ENCODE peak calls at places on chromosomes 7 and 10, in ten cellular contexts. One of them, this sample, is unnamed.

GRCh38 chr7:65924193-65924592 is 51.3 kb downstream of the VKORC1L1 start:
- DNase-seq in stimulated activated CD4-positive, alpha-beta T cell treated with anti-CD3 and anti-CD28 coated beads, TNF-alpha, amount 100 ng/mL, for 4 hours: no peak
- DNase-seq in B cell: no peak
- DNase-seq in activated CD4-positive, alpha-beta T cell treated with anti-CD3 and anti-CD28 coated beads, Interleukin-2, amount 10 ng/mL, durations not matched to agents 7 days and 5 days: no peak
- DNase-seq in AG09319: no peak
- DNase-seq in NCI-H1092 treated with DMSO at 0.1 percent for 48 hours: no peak
- DNase-seq in RWPE1: no peak
- DNase-seq in NCI-H510A treated with DMSO at 0.1 percent for 48 hours: no peak
- DNase-seq in left ventricle myocardium inferior: no peak
- DNase-seq in A549: no peak
- DNase-seq in this sample: no peak

GRCh38 chr10:79602953-79603352 is 7.8 kb upstream of the SFTPA1 start:
- DNase-seq in stimulated activated CD4-positive, alpha-beta T cell treated with anti-CD3 and anti-CD28 coated beads, TNF-alpha, amount 100 ng/mL, for 4 hours: no peak
- DNase-seq in B cell: no peak
- DNase-seq in activated CD4-positive, alpha-beta T cell treated with anti-CD3 and anti-CD28 coated beads, Interleukin-2, amount 10 ng/mL, durations not matched to agents 7 days and 5 days: no peak
- DNase-seq in AG09319: no peak
- DNase-seq in NCI-H1092 treated with DMSO at 0.1 percent for 48 hours: no peak
- DNase-seq in RWPE1: no peak
- DNase-seq in NCI-H510A treated with DMSO at 0.1 percent for 48 hours: no peak
- DNase-seq in left ventricle myocardium inferior: no peak
- DNase-seq in A549: no peak
- DNase-seq in this sample: no peak

GRCh38 chr7:100983451-100984187 is 14.3 kb downstream of the MUC12 start:
- DNase-seq in stimulated activated CD4-positive, alpha-beta T cell treated with anti-CD3 and anti-CD28 coated beads, TNF-alpha, amount 100 ng/mL, for 4 hours: no peak
- DNase-seq in B cell: no peak
- DNase-seq in activated CD4-positive, alpha-beta T cell treated with anti-CD3 and anti-CD28 coated beads, Interleukin-2, amount 10 ng/mL, durations not matched to agents 7 days and 5 days: no peak
- DNase-seq in AG09319: no peak
- DNase-seq in NCI-H1092 treated with DMSO at 0.1 percent for 48 hours: no peak
- DNase-seq in RWPE1: peak
- DNase-seq in NCI-H510A treated with DMSO at 0.1 percent for 48 hours: no peak
- DNase-seq in left ventricle myocardium inferior: no peak
- DNase-seq in A549: peak
- DNase-seq in this sample: peak

GRCh38 chr7:30799206-30799975 is 28.2 kb downstream of the MINDY4 start:
- DNase-seq in stimulated activated CD4-positive, alpha-beta T cell treated with anti-CD3 and anti-CD28 coated beads, TNF-alpha, amount 100 ng/mL, for 4 hours: no peak
- DNase-seq in B cell: no peak
- DNase-seq in activated CD4-positive, alpha-beta T cell treated with anti-CD3 and anti-CD28 coated beads, Interleukin-2, amount 10 ng/mL, durations not matched to agents 7 days and 5 days: no peak
- DNase-seq in AG09319: peak
- DNase-seq in NCI-H1092 treated with DMSO at 0.1 percent for 48 hours: no peak
- DNase-seq in RWPE1: peak
- DNase-seq in NCI-H510A treated with DMSO at 0.1 percent for 48 hours: no peak
- DNase-seq in left ventricle myocardium inferior: peak
- DNase-seq in A549: no peak
- DNase-seq in this sample: peak

GRCh38 chr10:101040851-101041250 is 9.8 kb downstream of the SFXN3 start:
- DNase-seq in stimulated activated CD4-positive, alpha-beta T cell treated with anti-CD3 and anti-CD28 coated beads, TNF-alpha, amount 100 ng/mL, for 4 hours: no peak
- DNase-seq in B cell: no peak
- DNase-seq in activated CD4-positive, alpha-beta T cell treated with anti-CD3 and anti-CD28 coated beads, Interleukin-2, amount 10 ng/mL, durations not matched to agents 7 days and 5 days: no peak
- DNase-seq in AG09319: no peak
- DNase-seq in NCI-H1092 treated with DMSO at 0.1 percent for 48 hours: no peak
- DNase-seq in RWPE1: no peak
- DNase-seq in NCI-H510A treated with DMSO at 0.1 percent for 48 hours: no peak
- DNase-seq in left ventricle myocardium inferior: no peak
- DNase-seq in A549: no peak
- DNase-seq in this sample: no peak

GRCh38 chr7:155959894-155960293 is 147.6 kb upstream of the SHH start:
- DNase-seq in stimulated activated CD4-positive, alpha-beta T cell treated with anti-CD3 and anti-CD28 coated beads, TNF-alpha, amount 100 ng/mL, for 4 hours: no peak
- DNase-seq in B cell: no peak
- DNase-seq in activated CD4-positive, alpha-beta T cell treated with anti-CD3 and anti-CD28 coated beads, Interleukin-2, amount 10 ng/mL, durations not matched to agents 7 days and 5 days: no peak
- DNase-seq in AG09319: no peak
- DNase-seq in NCI-H1092 treated with DMSO at 0.1 percent for 48 hours: no peak
- DNase-seq in RWPE1: no peak
- DNase-seq in NCI-H510A treated with DMSO at 0.1 percent for 48 hours: no peak
- DNase-seq in left ventricle myocardium inferior: no peak
- DNase-seq in A549: no peak
- DNase-seq in this sample: no peak

GRCh38 chr10:79127151-79127961 is 58.6 kb downstream of the ZMIZ1 start:
- DNase-seq in stimulated activated CD4-positive, alpha-beta T cell treated with anti-CD3 and anti-CD28 coated beads, TNF-alpha, amount 100 ng/mL, for 4 hours: no peak
- DNase-seq in B cell: no peak
- DNase-seq in activated CD4-positive, alpha-beta T cell treated with anti-CD3 and anti-CD28 coated beads, Interleukin-2, amount 10 ng/mL, durations not matched to agents 7 days and 5 days: no peak
- DNase-seq in AG09319: no peak
- DNase-seq in NCI-H1092 treated with DMSO at 0.1 percent for 48 hours: no peak
- DNase-seq in RWPE1: peak
- DNase-seq in NCI-H510A treated with DMSO at 0.1 percent for 48 hours: peak
- DNase-seq in left ventricle myocardium inferior: peak
- DNase-seq in A549: peak
- DNase-seq in this sample: peak

GRCh38 chr7:41993173-41993867 is 243.7 kb downstream of the GLI3 start:
- DNase-seq in stimulated activated CD4-positive, alpha-beta T cell treated with anti-CD3 and anti-CD28 coated beads, TNF-alpha, amount 100 ng/mL, for 4 hours: no peak
- DNase-seq in B cell: no peak
- DNase-seq in activated CD4-positive, alpha-beta T cell treated with anti-CD3 and anti-CD28 coated beads, Interleukin-2, amount 10 ng/mL, durations not matched to agents 7 days and 5 days: no peak
- DNase-seq in AG09319: no peak
- DNase-seq in NCI-H1092 treated with DMSO at 0.1 percent for 48 hours: no peak
- DNase-seq in RWPE1: no peak
- DNase-seq in NCI-H510A treated with DMSO at 0.1 percent for 48 hours: no peak
- DNase-seq in left ventricle myocardium inferior: no peak
- DNase-seq in A549: no peak
- DNase-seq in this sample: peak

GRCh38 chr10:66778351-66778750 is 147.5 kb upstream of the LRRTM3 start:
- DNase-seq in stimulated activated CD4-positive, alpha-beta T cell treated with anti-CD3 and anti-CD28 coated beads, TNF-alpha, amount 100 ng/mL, for 4 hours: no peak
- DNase-seq in B cell: no peak
- DNase-seq in activated CD4-positive, alpha-beta T cell treated with anti-CD3 and anti-CD28 coated beads, Interleukin-2, amount 10 ng/mL, durations not matched to agents 7 days and 5 days: no peak
- DNase-seq in AG09319: no peak
- DNase-seq in NCI-H1092 treated with DMSO at 0.1 percent for 48 hours: no peak
- DNase-seq in RWPE1: no peak
- DNase-seq in NCI-H510A treated with DMSO at 0.1 percent for 48 hours: no peak
- DNase-seq in left ventricle myocardium inferior: no peak
- DNase-seq in A549: no peak
- DNase-seq in this sample: no peak

GRCh38 chr10:119281581-119282071 is 74.3 kb downstream of the GRK5 start:
- DNase-seq in stimulated activated CD4-positive, alpha-beta T cell treated with anti-CD3 and anti-CD28 coated beads, TNF-alpha, amount 100 ng/mL, for 4 hours: no peak
- DNase-seq in B cell: no peak
- DNase-seq in activated CD4-positive, alpha-beta T cell treated with anti-CD3 and anti-CD28 coated beads, Interleukin-2, amount 10 ng/mL, durations not matched to agents 7 days and 5 days: no peak
- DNase-seq in AG09319: no peak
- DNase-seq in NCI-H1092 treated with DMSO at 0.1 percent for 48 hours: peak
- DNase-seq in RWPE1: no peak
- DNase-seq in NCI-H510A treated with DMSO at 0.1 percent for 48 hours: no peak
- DNase-seq in left ventricle myocardium inferior: peak
- DNase-seq in A549: no peak
- DNase-seq in this sample: no peak

GRCh38 chr7:28473567-28474266 is 61.4 kb downstream of the CREB5 start:
- DNase-seq in stimulated activated CD4-positive, alpha-beta T cell treated with anti-CD3 and anti-CD28 coated beads, TNF-alpha, amount 100 ng/mL, for 4 hours: no peak
- DNase-seq in B cell: no peak
- DNase-seq in activated CD4-positive, alpha-beta T cell treated with anti-CD3 and anti-CD28 coated beads, Interleukin-2, amount 10 ng/mL, durations not matched to agents 7 days and 5 days: no peak
- DNase-seq in AG09319: no peak
- DNase-seq in NCI-H1092 treated with DMSO at 0.1 percent for 48 hours: no peak
- DNase-seq in RWPE1: no peak
- DNase-seq in NCI-H510A treated with DMSO at 0.1 percent for 48 hours: no peak
- DNase-seq in left ventricle myocardium inferior: peak
- DNase-seq in A549: no peak
- DNase-seq in this sample: no peak

GRCh38 chr7:155322530-155322929 is 24.9 kb downstream of the INSIG1 start:
- DNase-seq in stimulated activated CD4-positive, alpha-beta T cell treated with anti-CD3 and anti-CD28 coated beads, TNF-alpha, amount 100 ng/mL, for 4 hours: no peak
- DNase-seq in B cell: no peak
- DNase-seq in activated CD4-positive, alpha-beta T cell treated with anti-CD3 and anti-CD28 coated beads, Interleukin-2, amount 10 ng/mL, durations not matched to agents 7 days and 5 days: no peak
- DNase-seq in AG09319: no peak
- DNase-seq in NCI-H1092 treated with DMSO at 0.1 percent for 48 hours: no peak
- DNase-seq in RWPE1: no peak
- DNase-seq in NCI-H510A treated with DMSO at 0.1 percent for 48 hours: no peak
- DNase-seq in left ventricle myocardium inferior: no peak
- DNase-seq in A549: peak
- DNase-seq in this sample: peak

GRCh38 chr10:62559481-62560206 is 185.5 kb downstream of the ZNF365 start:
- DNase-seq in stimulated activated CD4-positive, alpha-beta T cell treated with anti-CD3 and anti-CD28 coated beads, TNF-alpha, amount 100 ng/mL, for 4 hours: no peak
- DNase-seq in B cell: no peak
- DNase-seq in activated CD4-positive, alpha-beta T cell treated with anti-CD3 and anti-CD28 coated beads, Interleukin-2, amount 10 ng/mL, durations not matched to agents 7 days and 5 days: no peak
- DNase-seq in AG09319: no peak
- DNase-seq in NCI-H1092 treated with DMSO at 0.1 percent for 48 hours: no peak
- DNase-seq in RWPE1: no peak
- DNase-seq in NCI-H510A treated with DMSO at 0.1 percent for 48 hours: no peak
- DNase-seq in left ventricle myocardium inferior: no peak
- DNase-seq in A549: no peak
- DNase-seq in this sample: no peak

This sample was measured in amniotic epithelial cell.